ENCODE peak calls at places on chromosomes 1 and 21, in nine cellular contexts. A is tibial nerve; U is fibroblast of lung; P is pancreas; I is GM23338; N is IMR-90; B is PC-3; J is mammary epithelial cell; L is naive thymus-derived CD4-positive, alpha-beta T cell. K is an unnamed sample. For H3K4me1 and H3K27me3, the result is how much of the 10 kb centered on the place peaks cover.

GRCh38 chr1:185325413-185325812 is 8.4 kb upstream of the IVNS1ABP start:
- DNase-seq in P (no peak), B (no peak), A (no peak), J (no peak), I (no peak), U (no peak), L (no peak), N (no peak), K (no peak)

GRCh38 chr1:54794401-54795099 is 6.6 kb downstream of the TTC22 start:
- DNase-seq in J (peak), N (peak), U (no peak), P (no peak), B (peak), L (no peak), I (no peak), A (no peak), K (no peak)

GRCh38 chr1:193543259-193543658 is 356.8 kb upstream of the B3GALT2 start:
- DNase-seq in L (no peak), U (no peak), A (no peak), N (no peak), B (no peak), P (no peak), J (no peak), I (no peak), K (no peak)

GRCh38 chr1:78279051-78279450 is 211.7 kb upstream of the PTGFR start:
- DNase-seq in L (no peak), N (peak), A (no peak), B (peak), J (peak), I (no peak), U (peak), P (no peak), K (no peak)

GRCh38 chr1:174743654-174744561 is 255.8 kb upstream of the CACYBP start:
- DNase-seq in U (peak), J (peak), B (peak), P (no peak), A (no peak), I (peak), L (peak), N (peak), K (peak)

GRCh38 chr1:197103295-197103694 is 36.2 kb upstream of the F13B start:
- DNase-seq in U (peak), I (no peak), L (no peak), J (no peak), N (peak), P (no peak), A (no peak), B (no peak), K (no peak)

GRCh38 chr1:42736152-42736551 is 3.9 kb downstream of the CLDN19 start:
- DNase-seq in J (peak), B (peak), I (peak), P (peak), L (no peak), U (peak), A (no peak), N (no peak), K (no peak)

GRCh38 chr1:156845055-156845952 is 13.6 kb downstream of the INSRR start:
- DNase-seq in J (no peak), N (no peak), L (peak), B (no peak), I (peak), U (no peak), A (no peak), P (peak), K (peak)

GRCh38 chr1:38990401-38990745 is 703 bp upstream of the AKIRIN1 start:
- DNase-seq in B (no peak), U (peak), A (no peak), P (no peak), L (no peak), I (no peak), N (peak), J (peak), K (no peak)

GRCh38 chr1:224720216-224720615 is 104.1 kb downstream of the CNIH3 start:
- DNase-seq in U (no peak), P (no peak), I (peak), A (no peak), N (no peak), L (no peak), B (no peak), J (no peak), K (no peak)

GRCh38 chr21:46298083-46298412 is 11.9 kb downstream of the YBEY start:
- DNase-seq in B (no peak), A (no peak), J (no peak), U (peak), N (no peak), I (no peak), L (peak), P (no peak), K (no peak)

GRCh38 chr1:7690496-7691182 is 80.5 kb upstream of the VAMP3 start:
- DNase-seq in U (no peak), B (no peak), P (no peak), J (no peak), L (no peak), I (no peak), N (no peak), A (no peak), K (no peak)

GRCh38 chr1:247331526-247332214 is at the start of gene ZNF496:
- DNase-seq in N (peak), U (peak), B (peak), I (peak), L (peak), A (peak), J (peak), P (peak), K (peak)

GRCh38 chr1:235946570-235946981 is 79.9 kb upstream of the LYST start:
- DNase-seq in N (peak), L (no peak), B (peak), U (peak), J (peak), A (no peak), P (no peak), I (no peak), K (no peak)

GRCh38 chr1:164565356-164565755 is 6.4 kb downstream of the PBX1 start:
- DNase-seq in P (no peak), N (no peak), J (no peak), B (no peak), L (no peak), A (no peak), U (peak), I (peak), K (no peak)

GRCh38 chr1:16053781-16054502 is 10.4 kb downstream of the CLCNKB start:
- DNase-seq in L (no peak), N (no peak), A (no peak), I (no peak), P (no peak), B (no peak), U (no peak), J (no peak), K (no peak)

GRCh38 chr1:164802573-164803282 is 243.7 kb downstream of the PBX1 start:
- DNase-seq in I (no peak), A (no peak), N (no peak), B (no peak), J (no peak), U (no peak), L (no peak), P (no peak), K (no peak)

GRCh38 chr1:232186936-232187335 is 443.0 kb downstream of the SIPA1L2 start:
- DNase-seq in N (no peak), P (no peak), L (no peak), U (no peak), B (no peak), J (no peak), A (no peak), I (peak), K (no peak)

GRCh38 chr21:35096959-35097358 is 47.9 kb upstream of the RUNX1 start:
- DNase-seq in N (no peak), J (no peak), A (no peak), U (no peak), L (no peak), I (no peak), B (no peak), P (no peak), K (no peak)

GRCh38 chr21:16800536-16800935 is 712.3 kb upstream of the CXADR start:
- DNase-seq in B (no peak), L (no peak), A (no peak), U (no peak), P (no peak), N (no peak), I (no peak), J (no peak), K (no peak)

GRCh38 chr1:173405758-173406344 is 71.3 kb upstream of the PRDX6 start:
- DNase-seq in P (no peak), B (peak), J (peak), I (no peak), U (peak), L (no peak), A (no peak), N (peak), K (no peak)

GRCh38 chr1:151611288-151611790 is 511 bp upstream of the SNX27 start:
- DNase-seq in P (no peak), B (peak), A (peak), I (no peak), J (peak), N (peak), L (no peak), U (peak), K (peak)

GRCh38 chr21:45830221-45830640 is 151.3 kb upstream of the COL6A1 start:
- DNase-seq in U (peak), I (no peak), P (peak), B (no peak), J (no peak), L (no peak), A (no peak), N (no peak), K (no peak)

GRCh38 chr1:114756949-114757454 is 782 bp downstream of the CSDE1 start:
- DNase-seq in J (peak), B (peak), L (no peak), I (peak), A (peak), N (peak), U (peak), P (no peak), K (no peak)

GRCh38 chr1:239067480-239067879 is 318.9 kb upstream of the CHRM3 start:
- DNase-seq in L (no peak), U (no peak), B (no peak), I (no peak), A (no peak), N (no peak), P (no peak), J (no peak), K (no peak)

GRCh38 chr1:98264727-98265126 is 343.9 kb upstream of the DPYD start:
- DNase-seq in P (no peak), N (no peak), A (no peak), B (no peak), I (no peak), J (no peak), U (no peak), L (no peak), K (no peak)

GRCh38 chr1:185561629-185562028 is 172.6 kb upstream of the HMCN1 start:
- DNase-seq in N (peak), U (no peak), B (peak), L (peak), P (no peak), J (peak), A (no peak), I (no peak), K (peak)

GRCh38 chr1:94697839-94698238 is 122.3 kb upstream of the SLC44A3 start:
- DNase-seq in B (no peak), N (no peak), I (no peak), L (no peak), U (no peak), P (no peak), A (no peak), J (no peak), K (no peak)

GRCh38 chr1:10663668-10664035 is 132.8 kb downstream of the CASZ1 start:
- DNase-seq in L (no peak), P (no peak), B (no peak), U (no peak), N (peak), J (no peak), A (peak), I (peak), K (no peak)

GRCh38 chr21:45039309-45040113 is 34.9 kb upstream of the ADARB1 start:
- DNase-seq in I (no peak), N (no peak), P (no peak), B (no peak), U (no peak), L (no peak), A (no peak), J (no peak), K (no peak)

GRCh38 chr1:53071167-53071865 is 9.3 kb downstream of the PODN start:
- DNase-seq in U (no peak), P (peak), I (no peak), L (no peak), N (no peak), A (no peak), B (no peak), J (no peak), K (no peak)

GRCh38 chr21:27076035-27076434 is 109.1 kb upstream of the ADAMTS5 start:
- DNase-seq in J (no peak), I (no peak), B (no peak), U (no peak), P (no peak), L (no peak), A (no peak), N (peak), K (no peak)

GRCh38 chr1:196977278-196977677 is at the start of gene CFHR5:
- DNase-seq in A (no peak), J (no peak), B (no peak), L (no peak), U (no peak), N (no peak), P (no peak), I (no peak), K (no peak)

GRCh38 chr1:221435510-221435909 is 306.4 kb downstream of the DUSP10 start:
- DNase-seq in J (peak), I (peak), A (no peak), L (peak), U (peak), N (peak), P (no peak), B (peak), K (peak)

GRCh38 chr1:150513275-150513885 is 2.2 kb upstream of the FALEC start:
- DNase-seq in B (no peak), A (no peak), N (no peak), J (peak), I (no peak), U (no peak), L (no peak), P (peak), K (no peak)

GRCh38 chr1:64150266-64150665 is 53.2 kb upstream of the UBE2U start:
- DNase-seq in P (no peak), U (no peak), J (no peak), I (no peak), A (no peak), N (no peak), B (no peak), L (no peak), K (no peak)

GRCh38 chr1:39127513-39127912 is 77.0 kb upstream of the MACF1 start:
- DNase-seq in A (peak), B (no peak), U (peak), P (no peak), J (peak), N (peak), L (no peak), I (no peak), K (no peak)

GRCh38 chr1:168225476-168226190 is at the start of gene SFT2D2:
- DNase-seq in A (peak), L (peak), I (peak), P (peak), N (peak), B (peak), U (peak), J (peak), K (peak)

GRCh38 chr21:42367379-42368165 is 1.2 kb upstream of the TFF1 start:
- DNase-seq in N (no peak), B (peak), J (no peak), P (no peak), U (no peak), I (no peak), L (no peak), A (no peak), K (no peak)
- H3K4me1 ChIP-seq in N (under half), B (half or more), J (under half), P (under half), U (under half), I (under half), L (under half), A (under half), K (under half)

GRCh38 chr1:18038051-18038450 is 69.5 kb upstream of the IGSF21 start:
- DNase-seq in I (no peak), L (no peak), B (no peak), U (no peak), N (no peak), J (no peak), A (no peak), P (no peak), K (no peak)
- H3K27me3 ChIP-seq in I (under half), L (under half), B (under half), U (under half), N (under half), J (under half), A (under half), P (under half), K (under half)

GRCh38 chr1:61299468-61299867 is 217.1 kb downstream of the NFIA start:
- DNase-seq in N (no peak), A (no peak), J (no peak), L (no peak), B (peak), P (no peak), I (no peak), U (no peak), K (no peak)
- H3K27ac ChIP-seq in N (no peak), A (no peak), J (no peak), L (no peak), B (peak), P (peak), I (no peak), U (no peak), K (no peak)

GRCh38 chr1:162000053-162000420 is 23.6 kb downstream of the OLFML2B start:
- DNase-seq in A (no peak), U (no peak), B (no peak), N (no peak), P (no peak), L (no peak), J (no peak), I (no peak), K (no peak)
- H3K4me1 ChIP-seq in A (under half), U (under half), B (under half), N (under half), P (under half), L (under half), J (under half), I (under half), K (under half)

GRCh38 chr1:213984387-213985180 is 3.2 kb upstream of the PROX1 start:
- DNase-seq in L (no peak), J (no peak), P (no peak), I (peak), A (no peak), U (no peak), N (no peak), B (no peak), K (no peak)
- H3K27me3 ChIP-seq in L (half or more), J (half or more), P (under half), I (half or more), A (under half), U (under half), N (half or more), B (half or more), K (half or more)

GRCh38 chr1:205323794-205324193 is 2.2 kb upstream of the NUAK2 start:
- DNase-seq in A (no peak), J (no peak), I (no peak), N (no peak), L (no peak), P (no peak), B (no peak), U (no peak), K (no peak)
- H3K27ac ChIP-seq in A (no peak), J (no peak), I (no peak), N (no peak), L (no peak), P (no peak), B (no peak), U (no peak), K (no peak)

GRCh38 chr1:180232521-180233043 is 2.5 kb downstream of the LHX4 start:
- DNase-seq in N (no peak), A (no peak), U (no peak), L (no peak), I (peak), J (no peak), P (no peak), B (no peak), K (no peak)

GRCh38 chr1:180230416-180230790 is 339 bp downstream of the LHX4 start:
- DNase-seq in U (no peak), I (peak), J (no peak), N (no peak), A (no peak), P (no peak), L (no peak), B (no peak), K (no peak)

GRCh38 chr1:180229483-180230415 is at the start of gene LHX4:
- DNase-seq in A (no peak), P (peak), I (peak), B (peak), N (no peak), U (no peak), L (no peak), J (peak), K (peak)

GRCh38 chr1:180231506-180232420 is 1.7 kb downstream of the LHX4 start:
- DNase-seq in A (no peak), L (no peak), U (peak), I (peak), J (peak), P (no peak), B (peak), N (peak), K (no peak)

GRCh38 chr1:180230791-180231505 is 884 bp downstream of the LHX4 start:
- DNase-seq in I (peak), J (peak), B (peak), P (no peak), A (no peak), N (peak), U (peak), L (no peak), K (peak)
- H3K4me1 ChIP-seq in I (under half), J (under half), B (under half), P (under half), A (half or more), N (under half), U (under half), L (under half), K (half or more)

DNA sequence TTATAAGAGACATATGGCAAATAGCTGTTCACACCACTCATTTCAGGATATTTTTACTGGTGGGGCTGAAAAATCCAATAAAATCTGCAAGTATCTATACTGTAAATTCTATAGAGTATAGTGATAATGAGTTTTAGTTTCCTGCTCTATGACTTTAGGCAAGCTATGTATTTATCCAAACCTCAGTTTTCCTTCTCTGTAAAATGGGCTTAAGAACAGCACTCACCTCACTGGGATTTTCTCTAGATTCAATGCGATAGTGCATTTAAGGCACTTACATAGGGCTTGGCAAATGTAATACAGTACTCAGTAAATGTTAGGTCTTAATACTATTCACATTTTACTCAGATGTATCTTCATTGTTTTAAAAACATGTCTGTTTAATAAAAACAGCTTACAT is 168.7 kb downstream of the ATG4C start:
- DNase-seq in B (no peak), P (no peak), I (no peak), A (no peak), N (no peak), L (no peak), J (no peak), U (no peak), K (no peak)
- H3K27me3 ChIP-seq in B (half or more), P (under half), I (under half), A (under half), N (under half), L (under half), J (under half), U (under half), K (under half)

GRCh38 chr1:32650752-32651460 is at the start of gene RBBP4:
- DNase-seq in N (peak), I (peak), B (peak), L (peak), U (peak), P (peak), A (peak), J (peak), K (peak)

GRCh38 chr1:32647308-32648134 is 2.8 kb downstream of the ZBTB8OS start:
- DNase-seq in P (no peak), A (no peak), I (no peak), N (no peak), L (no peak), J (no peak), U (no peak), B (no peak), K (peak)

GRCh38 chr1:32650157-32650751 is at the start of gene ZBTB8OS:
- DNase-seq in U (peak), B (peak), L (peak), J (peak), P (peak), I (peak), N (peak), A (peak), K (peak)

GRCh38 chr1:32651461-32652073 is 559 bp downstream of the RBBP4 start:
- DNase-seq in I (no peak), N (no peak), P (no peak), J (no peak), A (no peak), B (peak), U (no peak), L (no peak), K (no peak)

DNA sequence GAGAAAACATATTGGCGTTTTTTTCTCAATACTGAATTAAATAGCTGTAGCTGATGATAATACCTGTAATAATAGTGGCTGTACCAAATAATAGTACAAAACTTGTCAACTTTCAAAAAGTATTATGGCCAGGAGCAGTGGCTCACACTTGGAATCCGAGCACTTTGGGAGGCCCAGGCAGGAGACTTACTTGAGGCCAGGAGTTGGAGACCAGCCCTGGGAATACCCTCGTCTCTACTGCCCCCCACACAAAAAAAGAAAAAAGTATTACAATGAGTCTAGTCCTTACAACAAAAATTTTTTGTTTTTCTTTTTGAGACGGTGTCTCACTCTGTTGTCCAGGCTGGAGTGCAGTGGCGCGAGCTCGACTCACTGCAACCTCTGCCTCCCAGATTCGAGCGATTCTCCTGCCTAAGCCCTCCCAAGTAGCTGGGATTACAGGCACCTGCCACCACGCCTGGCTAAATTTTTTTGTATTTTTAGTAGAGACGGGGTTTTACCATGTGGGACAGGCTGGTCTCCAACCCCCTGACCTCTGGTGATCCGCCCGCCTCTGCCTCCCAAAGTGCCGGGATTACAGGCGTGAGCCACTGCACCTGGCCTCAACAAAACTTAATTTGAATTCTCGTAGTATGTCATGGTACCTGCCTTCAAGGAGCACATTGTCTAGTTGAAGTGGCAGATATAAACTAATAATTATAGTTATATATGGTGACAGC is 1.4 kb downstream of the RBBP4 start:
- DNase-seq in U (no peak), B (no peak), A (no peak), N (no peak), P (no peak), J (no peak), L (no peak), I (no peak), K (no peak)
- H3K27ac ChIP-seq in U (peak), B (no peak), A (no peak), N (no peak), P (no peak), J (peak), L (peak), I (peak), K (peak)